ENCODE peak calls at places on chromosomes 1 and 21, in eight cellular contexts. K is A549, M is suprapubic skin, T is ovary, W is sigmoid colon, E is H1, I is tibial nerve, O is esophagus muscularis mucosa. B is an unnamed sample.

GRCh38 chr21:38989097-38989744 is 183.5 kb downstream of the ETS2 start:
- DNase-seq in T (no peak), O (no peak), K (no peak), M (no peak), I (no peak), E (no peak), W (no peak), B (no peak)

GRCh38 chr21:42661688-42662429 is 8.4 kb downstream of the PDE9A start:
- DNase-seq in W (no peak), K (no peak), O (no peak), I (no peak), M (no peak), E (no peak), T (no peak), B (no peak)

GRCh38 chr1:17265162-17265561 is 16.3 kb downstream of the PADI3 start:
- DNase-seq in K (no peak), M (no peak), T (no peak), W (no peak), O (no peak), E (peak; percentile 52), I (no peak), B (no peak)

GRCh38 chr1:232923739-232924386 is 26.5 kb upstream of the NTPCR start:
- DNase-seq in E (no peak), T (no peak), M (no peak), K (no peak), W (no peak), I (no peak), O (no peak), B (no peak)

GRCh38 chr1:145891587-145892485 is 6.2 kb upstream of the ANKRD35 start:
- DNase-seq in K (peak; percentile 99), W (peak; percentile 98), T (peak; percentile 95), E (peak; percentile 96), M (peak; percentile 95), I (peak; percentile 99), O (peak; percentile 98), B (peak; percentile 98)

GRCh38 chr1:3312894-3313578 is 141.4 kb upstream of the ARHGEF16 start:
- DNase-seq in T (peak; percentile 93), W (peak; percentile 98), I (peak; percentile 89), O (peak; percentile 98), M (peak; percentile 92), K (peak; percentile 81), E (no peak), B (peak; percentile 88)

GRCh38 chr1:109807822-109808680 is 44.3 kb upstream of the EPS8L3 start:
- DNase-seq in M (no peak), T (no peak), O (no peak), W (no peak), E (no peak), K (no peak), I (no peak), B (no peak)

GRCh38 chr1:108560430-108561144 is 687 bp downstream of the EEIG2 start:
- DNase-seq in W (peak; percentile 79), T (peak; percentile 22), O (no peak), M (peak; percentile 82), E (peak; percentile 74), K (no peak), I (peak; percentile 56), B (peak; percentile 44)

GRCh38 chr1:183164963-183165362 is 21.1 kb upstream of the LAMC2 start:
- DNase-seq in K (no peak), I (no peak), T (no peak), M (no peak), W (no peak), E (no peak), O (no peak), B (no peak)

GRCh38 chr1:1347663-1348419 is 1.4 kb downstream of the DVL1 start:
- DNase-seq in T (no peak), K (no peak), O (no peak), W (no peak), I (no peak), E (peak; percentile 78), M (no peak), B (peak; percentile 77)

GRCh38 chr1:151309851-151310323 is 17.3 kb downstream of the PI4KB start:
- DNase-seq in K (no peak), I (no peak), T (peak; percentile 61), M (no peak), E (no peak), W (peak; percentile 75), O (no peak), B (no peak)
- TF ChIP-seq EP300 in K (no peak), I (no peak), T (no peak), M (no peak), E (no peak), W (no peak), O (no peak), B (no peak)

DNA sequence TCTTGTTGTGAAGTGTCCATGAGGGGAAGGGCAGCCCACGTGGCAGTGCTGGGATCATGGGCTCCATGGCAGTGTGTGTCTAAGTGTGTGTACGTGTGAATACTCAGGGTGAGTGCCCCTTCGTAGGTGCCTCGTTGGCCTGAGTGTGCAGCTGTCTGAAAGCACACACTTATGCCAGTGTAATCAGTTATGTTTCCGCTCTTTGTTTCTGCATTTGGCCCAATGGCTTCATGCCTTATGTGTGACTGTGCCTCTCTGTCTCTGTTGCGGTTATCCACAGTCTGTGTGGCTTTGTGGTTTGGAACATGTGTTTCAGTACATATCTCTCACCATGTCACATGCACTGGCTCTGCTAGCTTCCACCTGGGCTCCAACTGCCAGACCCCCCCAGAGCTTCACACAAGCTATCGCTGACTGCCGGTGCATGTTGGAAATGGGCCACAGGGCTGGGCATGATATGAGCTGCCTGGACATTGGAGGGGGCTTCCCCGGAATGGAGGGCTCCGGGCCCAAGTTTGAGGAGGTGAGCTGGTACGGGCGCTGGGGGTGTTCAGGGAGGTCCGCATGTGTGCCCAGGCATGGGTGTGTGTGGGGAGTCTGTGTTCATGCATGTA is 70.3 kb upstream of the TINAGL1 start:
- DNase-seq in I (no peak), E (no peak), M (no peak), O (no peak), K (no peak), T (no peak), W (no peak), B (no peak)
- TF ChIP-seq EP300 in I (no peak), E (no peak), M (no peak), O (no peak), K (no peak), T (no peak), W (no peak), B (no peak)

DNA sequence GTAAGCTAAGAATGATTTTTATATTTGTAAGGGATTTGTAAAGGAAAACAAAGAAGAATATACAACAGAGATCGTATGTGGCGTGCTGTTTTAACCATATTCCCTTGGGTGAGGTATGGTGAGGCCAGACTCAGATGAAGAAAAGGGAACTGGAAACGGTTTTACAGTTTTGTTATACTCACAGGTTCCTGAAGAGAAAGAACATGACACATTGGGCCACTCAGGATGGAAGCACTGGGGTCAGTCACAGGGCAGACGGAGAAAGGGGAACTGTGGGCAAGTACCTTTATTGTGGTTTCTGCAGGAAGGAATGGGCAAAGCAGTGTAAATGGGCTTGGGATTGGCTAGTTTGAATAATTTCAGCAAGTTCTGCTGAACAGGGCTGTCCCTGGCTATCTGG is 177.4 kb downstream of the LBR start:
- DNase-seq in E (no peak), W (no peak), O (no peak), I (no peak), T (no peak), M (no peak), K (no peak), B (no peak)
- TF ChIP-seq EP300 in E (no peak), W (no peak), O (no peak), I (no peak), T (no peak), M (no peak), K (no peak), B (no peak)

DNA sequence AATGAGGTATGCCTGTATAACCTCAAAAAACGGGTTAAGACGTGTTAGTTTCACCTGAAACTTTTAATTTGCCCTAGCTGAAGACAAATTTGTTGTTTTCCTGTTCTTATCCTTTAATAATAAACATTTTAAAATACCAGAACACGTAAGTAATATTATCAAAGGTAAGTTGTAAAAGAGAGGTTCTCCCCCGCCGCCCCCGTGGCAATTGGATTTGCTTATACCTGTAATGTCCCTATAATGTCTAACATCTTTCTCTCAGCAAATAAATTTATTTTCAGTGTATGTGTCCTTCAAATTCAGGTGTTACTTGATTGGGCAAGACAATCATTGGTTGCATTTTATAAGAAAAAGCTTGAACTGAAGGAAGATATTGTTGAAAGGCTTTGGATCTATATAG is 5.9 kb downstream of the URB2 start:
- DNase-seq in I (no peak), K (no peak), T (no peak), E (no peak), M (no peak), W (no peak), O (peak; percentile 57), B (no peak)
- TF ChIP-seq EP300 in I (no peak), K (no peak), T (no peak), E (no peak), M (no peak), W (no peak), O (no peak), B (no peak)

DNA sequence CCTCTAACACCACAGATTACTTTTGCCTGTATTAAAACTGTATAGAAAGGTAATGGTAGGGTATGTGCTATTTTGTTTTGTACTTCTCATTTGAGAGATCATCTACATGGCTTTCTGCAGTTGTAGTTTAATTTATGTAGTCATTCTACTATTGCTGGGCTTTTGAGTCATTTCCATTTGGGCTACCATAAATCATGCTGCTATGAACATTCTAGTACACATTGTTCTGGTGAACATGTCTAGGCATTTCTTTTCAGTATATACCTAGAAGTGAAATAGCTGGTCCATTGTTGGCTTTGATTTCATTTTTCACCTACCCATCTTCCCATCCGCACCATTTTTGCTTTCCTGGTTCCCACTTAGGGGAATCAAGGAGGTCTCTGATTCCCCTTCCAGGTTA is 18.7 kb downstream of the EDN2 start:
- DNase-seq in E (no peak), T (no peak), K (no peak), M (no peak), O (no peak), I (no peak), W (no peak), B (no peak)
- TF ChIP-seq EP300 in E (no peak), T (no peak), K (no peak), M (no peak), O (no peak), I (no peak), W (no peak), B (no peak)

GRCh38 chr1:58627221-58627620 is 50.2 kb upstream of the TACSTD2 start:
- DNase-seq in K (no peak), E (no peak), O (no peak), I (no peak), T (no peak), M (no peak), W (no peak), B (no peak)

GRCh38 chr1:58626293-58626692 is 49.2 kb upstream of the TACSTD2 start:
- DNase-seq in W (no peak), T (no peak), M (no peak), I (no peak), O (no peak), E (no peak), K (no peak), B (no peak)

GRCh38 chr1:58628987-58629598 is 52.0 kb upstream of the TACSTD2 start:
- DNase-seq in I (no peak), W (no peak), T (no peak), M (no peak), K (no peak), O (no peak), E (no peak), B (no peak)
- TF ChIP-seq EP300 in I (no peak), W (no peak), T (no peak), M (no peak), K (no peak), O (no peak), E (no peak), B (no peak)

B was measured in stomach.